ENCODE peak calls at places on chromosomes 1 and 21, in eight cellular contexts. G is kidney epithelial cell, E is GM12865, D is AG04450, K is HFF-Myc, L is bronchial epithelial cell, N is heart right ventricle, P is Peyer's patch. A is an unnamed sample.

GRCh38 chr1:94989398-94989797 is 62.5 kb upstream of the CNN3 start:
- DNase-seq in G (no peak), E (no peak), D (no peak), K (no peak), L (no peak), N (peak), P (peak), A (no peak)

GRCh38 chr1:53642215-53642555 is 96.8 kb downstream of the GLIS1 start:
- DNase-seq in G (no peak), E (no peak), D (no peak), K (no peak), L (no peak), N (no peak), P (peak), A (no peak)

GRCh38 chr1:63662056-63662836 is 69.0 kb downstream of the PGM1 start:
- DNase-seq in G (no peak), E (no peak), D (no peak), K (peak), L (peak), N (no peak), P (no peak), A (no peak)

GRCh38 chr1:8017495-8018310 is 8.4 kb downstream of the ERRFI1 start:
- DNase-seq in G (no peak), E (no peak), D (no peak), K (no peak), L (peak), N (no peak), P (no peak), A (no peak)

GRCh38 chr1:113949007-113949406 is 19.9 kb downstream of the HIPK1 start:
- DNase-seq in G (no peak), E (no peak), D (no peak), K (no peak), L (no peak), N (no peak), P (no peak), A (no peak)

GRCh38 chr1:115286431-115287205 is 51.4 kb downstream of the NGF start:
- DNase-seq in G (no peak), E (no peak), D (no peak), K (no peak), L (no peak), N (no peak), P (no peak), A (no peak)

GRCh38 chr1:169451425-169451824 is 24.2 kb upstream of the CCDC181 start:
- DNase-seq in G (no peak), E (no peak), D (no peak), K (no peak), L (peak), N (no peak), P (no peak), A (no peak)

GRCh38 chr1:6281511-6282402 is 20.9 kb upstream of the GPR153 start:
- DNase-seq in G (no peak), E (no peak), D (no peak), K (no peak), L (no peak), N (no peak), P (peak), A (no peak)

GRCh38 chr1:221839794-221840395 is 98.0 kb upstream of the DUSP10 start:
- DNase-seq in G (peak), E (peak), D (no peak), K (no peak), L (peak), N (peak), P (no peak), A (peak)

GRCh38 chr1:68339505-68339904 is 107.2 kb upstream of the WLS start:
- DNase-seq in G (no peak), E (no peak), D (no peak), K (no peak), L (peak), N (no peak), P (no peak), A (no peak)

GRCh38 chr1:62142550-62142949 is 52.1 kb upstream of the L1TD1 start:
- DNase-seq in G (no peak), E (no peak), D (no peak), K (no peak), L (peak), N (no peak), P (no peak), A (no peak)

GRCh38 chr1:1665815-1666251 is 7.0 kb upstream of the CDK11B start:
- DNase-seq in G (no peak), E (no peak), D (no peak), K (no peak), L (no peak), N (no peak), P (no peak), A (no peak)

GRCh38 chr1:38745476-38746410 is 113.8 kb downstream of the RRAGC start:
- DNase-seq in G (no peak), E (no peak), D (no peak), K (no peak), L (peak), N (no peak), P (no peak), A (no peak)

GRCh38 chr1:183270541-183271141 is 84.6 kb downstream of the LAMC2 start:
- DNase-seq in G (no peak), E (peak), D (peak), K (peak), L (no peak), N (no peak), P (no peak), A (no peak)

GRCh38 chr1:17930635-17931034 is 175.5 kb downstream of the ACTL8 start:
- DNase-seq in G (no peak), E (no peak), D (no peak), K (no peak), L (no peak), N (peak), P (no peak), A (no peak)

GRCh38 chr1:226220473-226221189 is 2.8 kb upstream of the MIXL1 start:
- DNase-seq in G (no peak), E (no peak), D (no peak), K (no peak), L (no peak), N (no peak), P (no peak), A (no peak)

GRCh38 chr1:62395291-62395690 is 41.6 kb upstream of the USP1 start:
- DNase-seq in G (no peak), E (no peak), D (no peak), K (no peak), L (no peak), N (no peak), P (no peak), A (no peak)

GRCh38 chr1:61348025-61348665 is 265.8 kb downstream of the NFIA start:
- DNase-seq in G (no peak), E (no peak), D (no peak), K (no peak), L (peak), N (no peak), P (no peak), A (no peak)

GRCh38 chr1:12031039-12031980 is 12.0 kb downstream of the MIIP start:
- DNase-seq in G (no peak), E (peak), D (no peak), K (no peak), L (peak), N (no peak), P (no peak), A (no peak)

GRCh38 chr1:49051647-49052046 is 275.0 kb upstream of the BEND5 start:
- DNase-seq in G (no peak), E (no peak), D (no peak), K (no peak), L (no peak), N (no peak), P (no peak), A (no peak)

GRCh38 chr1:102118150-102118549 is 121.4 kb upstream of the OLFM3 start:
- DNase-seq in G (no peak), E (no peak), D (no peak), K (no peak), L (no peak), N (no peak), P (no peak), A (no peak)

GRCh38 chr1:222880586-222880985 is 65.7 kb downstream of the DISP1 start:
- DNase-seq in G (peak), E (no peak), D (peak), K (no peak), L (peak), N (no peak), P (no peak), A (no peak)

GRCh38 chr1:7856345-7856744 is 3.5 kb upstream of the UTS2 start:
- DNase-seq in G (no peak), E (no peak), D (no peak), K (no peak), L (no peak), N (no peak), P (no peak), A (no peak)

GRCh38 chr1:183318433-183318832 is 99.7 kb downstream of the NMNAT2 start:
- DNase-seq in G (peak), E (peak), D (peak), K (peak), L (peak), N (peak), P (no peak), A (no peak)

GRCh38 chr1:226632922-226633351 is 84.4 kb downstream of the STUM start:
- DNase-seq in G (no peak), E (no peak), D (no peak), K (no peak), L (no peak), N (no peak), P (peak), A (no peak)

GRCh38 chr1:93638307-93638847 is 43.3 kb downstream of the BCAR3 start:
- DNase-seq in G (no peak), E (no peak), D (no peak), K (no peak), L (no peak), N (no peak), P (no peak), A (no peak)

GRCh38 chr1:168032048-168032447 is 95.2 kb upstream of the MPC2 start:
- DNase-seq in G (no peak), E (no peak), D (no peak), K (no peak), L (no peak), N (no peak), P (no peak), A (no peak)

GRCh38 chr1:99397029-99397428 is 132.7 kb downstream of the PLPPR4 start:
- DNase-seq in G (no peak), E (no peak), D (no peak), K (no peak), L (no peak), N (no peak), P (no peak), A (no peak)

GRCh38 chr1:64686828-64687724 is 57.8 kb upstream of the RAVER2 start:
- DNase-seq in G (no peak), E (peak), D (peak), K (no peak), L (peak), N (peak), P (no peak), A (peak)

GRCh38 chr1:76006234-76006633 is 68.3 kb upstream of the ST6GALNAC3 start:
- DNase-seq in G (no peak), E (no peak), D (peak), K (no peak), L (peak), N (no peak), P (no peak), A (no peak)

GRCh38 chr1:234840843-234841242 is 230.9 kb upstream of the IRF2BP2 start:
- DNase-seq in G (no peak), E (peak), D (no peak), K (no peak), L (no peak), N (no peak), P (no peak), A (no peak)

GRCh38 chr1:18182518-18183160 is 75.0 kb downstream of the IGSF21 start:
- DNase-seq in G (peak), E (no peak), D (no peak), K (no peak), L (peak), N (peak), P (no peak), A (no peak)

GRCh38 chr1:53625049-53625448 is 113.9 kb downstream of the GLIS1 start:
- DNase-seq in G (no peak), E (no peak), D (no peak), K (no peak), L (no peak), N (no peak), P (no peak), A (no peak)

GRCh38 chr1:226676381-226676780 is 62.7 kb downstream of the ITPKB start:
- DNase-seq in G (no peak), E (peak), D (no peak), K (no peak), L (no peak), N (no peak), P (no peak), A (no peak)

GRCh38 chr1:216075339-216075738 is 347.9 kb downstream of the USH2A start:
- DNase-seq in G (peak), E (no peak), D (no peak), K (no peak), L (no peak), N (no peak), P (no peak), A (no peak)

GRCh38 chr1:21289700-21290545 is at the start of gene ECE1:
- DNase-seq in G (no peak), E (peak), D (no peak), K (no peak), L (no peak), N (peak), P (peak), A (peak)

GRCh38 chr1:54465351-54465811 is 59.2 kb upstream of the SSBP3 start:
- DNase-seq in G (no peak), E (no peak), D (no peak), K (no peak), L (no peak), N (no peak), P (no peak), A (no peak)

GRCh38 chr1:198845851-198846250 is 207.0 kb downstream of the PTPRC start:
- DNase-seq in G (no peak), E (no peak), D (no peak), K (no peak), L (peak), N (no peak), P (no peak), A (no peak)

GRCh38 chr1:200136384-200136783 is 108.9 kb downstream of the NR5A2 start:
- DNase-seq in G (no peak), E (no peak), D (no peak), K (no peak), L (no peak), N (no peak), P (no peak), A (no peak)

DNA sequence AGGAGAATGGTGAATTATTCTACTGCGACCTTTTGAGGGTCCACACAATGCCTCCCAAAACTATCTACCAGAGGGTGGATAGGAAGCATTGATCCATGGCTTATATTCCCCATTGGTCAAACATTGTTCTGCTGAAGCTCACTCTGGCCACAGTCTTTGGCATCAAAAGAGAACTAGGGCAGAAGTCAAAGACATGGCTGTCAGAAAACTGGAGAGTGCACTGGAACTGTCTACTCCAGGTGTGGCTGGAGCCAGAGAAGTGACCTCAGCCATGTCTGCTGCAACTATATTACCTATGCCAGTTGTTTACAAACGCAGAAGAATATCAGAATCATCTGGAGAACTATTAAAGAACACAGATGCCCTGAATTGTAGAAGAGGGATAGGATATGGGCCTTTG is 238.7 kb upstream of the USP25 start:
- DNase-seq in G (no peak), E (no peak), D (no peak), K (no peak), L (no peak), N (no peak), P (no peak), A (no peak)
- H3K4me3 ChIP-seq in G (no peak), E (no peak), D (no peak), K (no peak), L (no peak), N (no peak), P (no peak), A (no peak)

GRCh38 chr1:25031601-25031965 is 101.5 kb upstream of the RUNX3 start:
- DNase-seq in G (no peak), E (peak), D (no peak), K (no peak), L (no peak), N (no peak), P (no peak), A (no peak)

GRCh38 chr1:25034736-25035522 is 104.9 kb upstream of the RUNX3 start:
- DNase-seq in G (no peak), E (peak), D (no peak), K (no peak), L (no peak), N (no peak), P (no peak), A (no peak)

GRCh38 chr1:25033828-25034451 is 103.9 kb upstream of the RUNX3 start:
- DNase-seq in G (no peak), E (peak), D (no peak), K (no peak), L (no peak), N (peak), P (no peak), A (no peak)

GRCh38 chr1:25031966-25032667 is 102.0 kb upstream of the RUNX3 start:
- DNase-seq in G (no peak), E (peak), D (no peak), K (no peak), L (peak), N (peak), P (no peak), A (peak)

GRCh38 chr1:25033030-25033827 is 103.2 kb upstream of the RUNX3 start:
- DNase-seq in G (no peak), E (peak), D (no peak), K (no peak), L (no peak), N (no peak), P (no peak), A (no peak)
- H3K4me3 ChIP-seq in G (no peak), E (peak), D (no peak), K (no peak), L (no peak), N (no peak), P (no peak), A (no peak)

DNA sequence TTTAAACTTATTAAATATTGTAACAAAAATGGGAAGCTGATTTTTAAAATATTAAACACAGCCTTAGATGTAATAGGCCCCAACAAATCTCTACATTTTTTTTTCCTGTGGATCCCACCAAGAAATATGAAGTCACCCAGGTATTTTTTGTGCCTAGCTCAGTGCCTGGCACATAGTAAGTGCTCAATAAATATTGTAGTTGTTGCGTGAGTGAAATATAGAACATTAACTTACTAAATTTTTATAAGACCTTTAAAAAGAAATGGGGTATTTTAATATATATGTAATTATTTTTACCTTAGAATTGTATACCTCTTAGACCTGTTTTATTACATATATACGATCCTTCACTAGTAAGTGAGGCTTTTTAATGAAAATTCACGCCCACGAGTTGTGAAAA is 569 bp upstream of the DNAH14 start:
- DNase-seq in G (no peak), E (no peak), D (no peak), K (no peak), L (no peak), N (no peak), P (no peak), A (no peak)
- H3K4me3 ChIP-seq in G (peak), E (no peak), D (peak), K (peak), L (peak), N (peak), P (no peak), A (no peak)

GRCh38 chr21:46229923-46230260 is 1.3 kb upstream of the LSS start:
- DNase-seq in G (no peak), E (no peak), D (no peak), K (no peak), L (no peak), N (no peak), P (no peak), A (no peak)
- H3K4me3 ChIP-seq in G (peak), E (peak), D (peak), K (peak), L (peak), N (peak), P (peak), A (peak)